ENCODE peak calls at places on chromosome 2, in four cellular contexts. K is aorta, V is adipocyte, O is tibial nerve. B is an unnamed sample. For H3K4me1, the result is how much of the 10 kb centered on the place peaks cover.

GRCh38 chr2:62568983-62569837 is 63.2 kb upstream of the TMEM17 start:
- DNase-seq in K (no peak), V (peak), O (no peak), B (no peak)

GRCh38 chr2:18525236-18525635 is 35.2 kb downstream of the RDH14 start:
- DNase-seq in K (no peak), V (no peak), O (no peak), B (no peak)

GRCh38 chr2:20106746-20107145 is 55.3 kb upstream of the LAPTM4A start:
- DNase-seq in K (no peak), V (no peak), O (no peak), B (no peak)

GRCh38 chr2:203940039-203940438 is 3.5 kb downstream of the ICOS start:
- DNase-seq in K (no peak), V (no peak), O (no peak), B (no peak)

GRCh38 chr2:96872591-96873349 is 2.9 kb upstream of the SEMA4C start:
- DNase-seq in K (peak), V (no peak), O (no peak), B (no peak)

GRCh38 chr2:49831698-49832367 is 677.5 kb upstream of the FSHR start:
- DNase-seq in K (no peak), V (no peak), O (no peak), B (no peak)

GRCh38 chr2:55581435-55581834 is 36.0 kb downstream of the PPP4R3B start:
- DNase-seq in K (no peak), V (no peak), O (no peak), B (no peak)

GRCh38 chr2:173354073-173354600 is 535 bp upstream of the CDCA7 start:
- DNase-seq in K (no peak), V (peak), O (no peak), B (no peak)

GRCh38 chr2:234945339-234945895 is 6.4 kb upstream of the SH3BP4 start:
- DNase-seq in K (no peak), V (no peak), O (no peak), B (no peak)

GRCh38 chr2:121130301-121130850 is 154.6 kb downstream of the TFCP2L1 start:
- DNase-seq in K (peak), V (no peak), O (no peak), B (no peak)

GRCh38 chr2:219477815-219478214 is 20.9 kb upstream of the GMPPA start:
- DNase-seq in K (no peak), V (no peak), O (no peak), B (no peak)

GRCh38 chr2:55054076-55054475 is 3.8 kb upstream of the RTN4 start:
- DNase-seq in K (no peak), V (no peak), O (no peak), B (no peak)

GRCh38 chr2:46954951-46955571 is 39.5 kb upstream of the MCFD2 start:
- DNase-seq in K (peak), V (peak), O (peak), B (peak)

GRCh38 chr2:111108745-111109271 is 11.9 kb upstream of the BCL2L11 start:
- DNase-seq in K (no peak), V (no peak), O (no peak), B (no peak)

GRCh38 chr2:1278125-1278524 is 135.1 kb upstream of the TPO start:
- DNase-seq in K (no peak), V (no peak), O (no peak), B (no peak)

GRCh38 chr2:233111427-233111826 is 51.3 kb downstream of the INPP5D start:
- DNase-seq in K (peak), V (no peak), O (no peak), B (no peak)

GRCh38 chr2:27069961-27070618 is 1.4 kb downstream of the OST4 start:
- DNase-seq in K (peak), V (no peak), O (no peak), B (no peak)

GRCh38 chr2:108588070-108588668 is 53.9 kb downstream of the LIMS1 start:
- DNase-seq in K (no peak), V (no peak), O (no peak), B (no peak)

GRCh38 chr2:108589786-108590185 is 55.5 kb downstream of the LIMS1 start:
- DNase-seq in K (no peak), V (no peak), O (no peak), B (no peak)

GRCh38 chr2:108593547-108594098 is 59.4 kb downstream of the LIMS1 start:
- DNase-seq in K (no peak), V (peak), O (no peak), B (no peak)

GRCh38 chr2:108589372-108589771 is 55.1 kb downstream of the LIMS1 start:
- DNase-seq in K (no peak), V (no peak), O (no peak), B (no peak)

GRCh38 chr2:108591163-108591562 is 56.9 kb downstream of the LIMS1 start:
- DNase-seq in K (no peak), V (no peak), O (no peak), B (no peak)
- H3K4me1 ChIP-seq in K (under half), V (half or more), O (under half), B (half or more)

GRCh38 chr2:231663458-231664290 is 44.7 kb upstream of the PTMA start:
- DNase-seq in K (no peak), V (no peak), O (no peak), B (no peak)

GRCh38 chr2:231664727-231665126 is 43.6 kb upstream of the PTMA start:
- DNase-seq in K (no peak), V (no peak), O (no peak), B (no peak)

GRCh38 chr2:231666171-231667095 is 41.9 kb upstream of the PTMA start:
- DNase-seq in K (peak), V (peak), O (peak), B (peak)

GRCh38 chr2:231667096-231667427 is 41.3 kb upstream of the PTMA start:
- DNase-seq in K (no peak), V (no peak), O (no peak), B (no peak)

GRCh38 chr2:231665208-231665921 is 43.0 kb upstream of the PTMA start:
- DNase-seq in K (no peak), V (no peak), O (no peak), B (no peak)
- H3K4me3 ChIP-seq in K (no peak), V (peak), O (no peak), B (no peak)

GRCh38 chr2:105775809-105776559 is 31.3 kb downstream of the NCK2 start:
- DNase-seq in K (peak), V (no peak), O (no peak), B (no peak)
- H3K4me1 ChIP-seq in K (under half), V (under half), O (under half), B (under half)

GRCh38 chr2:176192351-176192750 is 3.9 kb downstream of the HOXD1 start:
- DNase-seq in K (no peak), V (no peak), O (no peak), B (no peak)

GRCh38 chr2:176188969-176189665 is 649 bp downstream of the HOXD1 start:
- DNase-seq in K (peak), V (no peak), O (no peak), B (no peak)

GRCh38 chr2:176187306-176188217 is 906 bp upstream of the HOXD1 start:
- DNase-seq in K (peak), V (peak), O (no peak), B (peak)

GRCh38 chr2:176188218-176188968 is at the start of gene HOXD1:
- DNase-seq in K (peak), V (peak), O (no peak), B (peak)

GRCh38 chr2:176189666-176190641 is 1.5 kb downstream of the HOXD1 start:
- DNase-seq in K (no peak), V (peak), O (no peak), B (no peak)
- H3K4me3 ChIP-seq in K (peak), V (no peak), O (peak), B (no peak)

GRCh38 chr2:126912201-126912600 is 13.5 kb downstream of the TEX51 start:
- DNase-seq in K (no peak), V (no peak), O (no peak), B (no peak)
- H3K4me1 ChIP-seq in K (under half), V (under half), O (under half), B (under half)

DNA sequence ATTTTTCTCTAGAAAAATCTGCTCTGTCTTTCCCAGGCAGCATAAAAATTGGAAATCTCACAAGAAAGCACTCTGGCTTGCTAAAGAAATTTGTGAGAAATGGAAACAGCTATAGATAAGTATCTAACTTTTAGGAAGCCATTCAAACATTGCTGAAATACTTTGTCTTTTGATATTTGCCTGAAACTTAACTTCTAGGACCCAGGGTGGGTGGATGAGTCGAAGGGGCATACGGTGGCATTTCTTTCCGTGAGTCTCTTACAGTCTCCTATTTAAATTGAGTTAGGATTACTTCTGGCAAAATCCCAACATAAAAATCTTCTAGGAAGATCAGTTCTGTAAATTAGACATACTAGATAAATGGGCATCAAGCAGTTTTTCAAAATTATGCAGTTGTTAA is 523 bp upstream of the COL3A1 start:
- DNase-seq in K (no peak), V (peak), O (no peak), B (no peak)
- H3K4me3 ChIP-seq in K (peak), V (peak), O (peak), B (peak)